ENCODE peak calls at places on chromosomes 4 and X, in four cellular contexts. N is cardiac fibroblast, H is nephron progenitor cell, X is HL-60. A is an unnamed sample.

GRCh38 chr4:125741825-125742452 is 427.2 kb downstream of the FAT4 start:
- DNase-seq in X (no peak), H (no peak), N (peak), A (no peak)

GRCh38 chr4:186820371-186820990 is 96.8 kb upstream of the FAT1 start:
- DNase-seq in N (peak), H (no peak), X (no peak), A (no peak)

GRCh38 chrX:12956704-12957541 is 18.0 kb upstream of the TMSB4X start:
- DNase-seq in H (no peak), N (peak), X (peak), A (no peak)

GRCh38 chr4:16278178-16278577 is 51.9 kb upstream of the TAPT1 start:
- DNase-seq in H (no peak), X (no peak), N (no peak), A (no peak)

GRCh38 chr4:84366932-84367331 is 132.2 kb downstream of the NKX6-1 start:
- DNase-seq in N (no peak), H (no peak), X (no peak), A (no peak)

GRCh38 chr4:81631958-81632439 is 160.3 kb upstream of the RASGEF1B start:
- DNase-seq in X (peak), H (peak), N (peak), A (no peak)

GRCh38 chr4:136939781-136940180 is 592.5 kb downstream of the PCDH18 start:
- DNase-seq in H (no peak), N (no peak), X (no peak), A (no peak)

GRCh38 chr4:148229798-148230197 is 212.4 kb downstream of the NR3C2 start:
- DNase-seq in N (no peak), H (no peak), X (no peak), A (no peak)

GRCh38 chrX:136626237-136626636 is 21.7 kb upstream of the CD40LG start:
- DNase-seq in X (no peak), H (no peak), N (no peak), A (no peak)

GRCh38 chrX:40947276-40947675 is 138.0 kb upstream of the USP9X start:
- DNase-seq in X (no peak), H (no peak), N (peak), A (no peak)

GRCh38 chr4:89610236-89610635 is 226.7 kb downstream of the SNCA start:
- DNase-seq in N (no peak), H (no peak), X (no peak), A (no peak)

GRCh38 chr4:19776021-19776459 is 475.7 kb upstream of the SLIT2 start:
- DNase-seq in X (no peak), N (peak), H (no peak), A (no peak)

GRCh38 chr4:40662962-40663604 is 33.4 kb upstream of the RBM47 start:
- DNase-seq in H (no peak), N (peak), X (no peak), A (no peak)

GRCh38 chr4:186746581-186746980 is 22.9 kb upstream of the FAT1 start:
- DNase-seq in H (no peak), N (no peak), X (no peak), A (no peak)

GRCh38 chr4:150402968-150403367 is 179.0 kb upstream of the MAB21L2 start:
- DNase-seq in H (no peak), X (no peak), N (no peak), A (no peak)

GRCh38 chr4:6538586-6538985 is 36.4 kb upstream of the MAN2B2 start:
- DNase-seq in X (no peak), H (no peak), N (no peak), A (no peak)

GRCh38 chr4:172055498-172055897 is 242.3 kb downstream of the GALNTL6 start:
- DNase-seq in H (no peak), X (no peak), N (no peak), A (no peak)

GRCh38 chr4:22462693-22463092 is 53.2 kb downstream of the ADGRA3 start:
- DNase-seq in H (no peak), X (no peak), N (no peak), A (no peak)

GRCh38 chrX:147978931-147979330 is 2.2 kb upstream of the FMR1NB start:
- DNase-seq in N (no peak), H (no peak), X (no peak), A (no peak)

DNA sequence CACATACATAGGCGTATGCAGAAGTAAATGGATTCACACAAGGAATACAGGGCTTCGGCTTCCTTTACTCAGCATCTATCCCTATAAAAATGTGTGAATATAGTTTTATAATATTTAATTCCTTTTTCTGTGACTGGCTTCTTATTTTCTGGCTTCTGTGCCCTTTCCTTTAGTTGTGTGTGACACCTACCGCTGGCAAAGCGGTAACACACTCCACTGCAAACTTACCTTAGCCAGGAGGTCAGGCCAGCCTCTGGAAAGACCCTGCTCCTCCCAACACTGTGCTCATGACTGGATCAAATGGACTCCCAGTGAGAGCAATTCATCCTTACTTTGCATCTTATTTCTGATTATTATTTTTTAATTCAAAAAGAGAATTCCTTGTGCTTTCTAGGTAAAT is 244.2 kb downstream of the ANK2 start:
- DNase-seq in N (peak), H (no peak), X (no peak), A (no peak)
- TF ChIP-seq CTCF in N (peak), H (no peak), X (no peak), A (no peak)

GRCh38 chr4:54967289-54967688 is 158.1 kb downstream of the KDR start:
- DNase-seq in X (no peak), H (no peak), N (no peak), A (no peak)

GRCh38 chr4:54976682-54977081 is 148.7 kb downstream of the KDR start:
- DNase-seq in X (no peak), H (no peak), N (no peak), A (peak)

GRCh38 chr4:54971474-54971950 is 153.9 kb downstream of the KDR start:
- DNase-seq in N (peak), X (peak), H (peak), A (peak)
- TF ChIP-seq CTCF in N (peak), X (peak), H (peak), A (peak)

GRCh38 chr4:37793562-37793961 is 32.9 kb upstream of the PGM2 start:
- DNase-seq in X (no peak), H (no peak), N (peak), A (no peak)
- TF ChIP-seq CTCF in X (peak), H (no peak), N (peak), A (no peak)

GRCh38 chr4:17511950-17512795 is at the start of gene QDPR:
- DNase-seq in X (peak), N (peak), H (peak), A (peak)
- TF ChIP-seq CTCF in X (no peak), N (no peak), H (no peak), A (no peak)

DNA sequence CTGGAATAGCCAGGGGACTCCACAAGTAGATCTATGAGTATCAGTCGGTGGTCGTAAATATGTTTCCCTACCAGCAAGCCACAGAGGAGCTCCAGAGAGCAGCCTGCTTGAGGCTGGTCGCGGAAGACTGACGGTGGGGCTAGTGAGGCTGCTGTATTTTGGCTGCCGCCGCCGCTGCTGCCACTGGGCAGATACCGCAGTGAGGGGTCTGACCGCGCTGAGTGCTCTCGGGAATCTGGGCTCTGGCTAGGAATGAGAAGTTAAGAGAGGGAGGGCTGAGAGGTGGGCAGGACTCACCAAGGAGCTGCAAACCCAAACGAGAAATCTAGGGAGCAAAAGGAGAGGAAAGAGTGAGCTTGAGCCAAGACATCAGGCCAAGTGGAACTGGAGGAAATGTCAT is at the start of gene EXOC1L:
- DNase-seq in N (peak), H (peak), X (no peak), A (peak)
- TF ChIP-seq CTCF in N (no peak), H (no peak), X (no peak), A (no peak)

A was measured in endothelial cell.